ENCODE peak calls at places on chromosomes 16 and 17, in six cellular contexts. N is esophagus squamous epithelium, D is HCT116, M is Peyer's patch, A is NB4, J is IMR-90. K is an unnamed sample.

GRCh38 chr17:38564869-38565268 is 40.9 kb downstream of the SRCIN1 start:
- DNase-seq in N (no peak), D (no peak), M (no peak), A (no peak), J (no peak), K (no peak)

GRCh38 chr16:89922477-89922883 is 662 bp upstream of the TUBB3 start:
- DNase-seq in N (peak), D (peak), M (peak), A (peak), J (peak), K (peak)

GRCh38 chr17:75152971-75153853 is 1.1 kb downstream of the JPT1 start:
- DNase-seq in N (no peak), D (no peak), M (peak), A (peak), J (peak), K (peak)

GRCh38 chr17:18187816-18188761 is 4.5 kb downstream of the ALKBH5 start:
- DNase-seq in N (no peak), D (no peak), M (no peak), A (no peak), J (peak), K (peak)

GRCh38 chr16:73058221-73058615 is 10.3 kb upstream of the ZFHX3 start:
- DNase-seq in N (no peak), D (no peak), M (peak), A (peak), J (no peak), K (peak)

GRCh38 chr16:84933774-84934571 is 77.4 kb downstream of the ZDHHC7 start:
- DNase-seq in N (no peak), D (no peak), M (no peak), A (no peak), J (peak), K (no peak)

GRCh38 chr17:41404024-41404651 is 6.7 kb upstream of the KRT31 start:
- DNase-seq in N (no peak), D (peak), M (no peak), A (peak), J (peak), K (no peak)

GRCh38 chr17:57751971-57752905 is 7.1 kb upstream of the CCDC182 start:
- DNase-seq in N (no peak), D (no peak), M (peak), A (peak), J (no peak), K (peak)

GRCh38 chr17:41049110-41049509 is 2.0 kb upstream of the KRTAP2-1 start:
- DNase-seq in N (no peak), D (no peak), M (no peak), A (no peak), J (peak), K (no peak)

GRCh38 chr17:44556114-44556853 is 1.0 kb upstream of the FZD2 start:
- DNase-seq in N (no peak), D (peak), M (no peak), A (peak), J (peak), K (no peak)

GRCh38 chr17:41478240-41478639 is 2.7 kb downstream of the KRT35 start:
- DNase-seq in N (no peak), D (no peak), M (no peak), A (no peak), J (no peak), K (no peak)

GRCh38 chr16:64153718-64154117 is 968.1 kb downstream of the CDH11 start:
- DNase-seq in N (no peak), D (no peak), M (no peak), A (no peak), J (peak), K (no peak)

GRCh38 chr16:684067-684794 is at the start of gene JMJD8:
- DNase-seq in N (peak), D (peak), M (peak), A (peak), J (peak), K (peak)

GRCh38 chr17:57604771-57605733 is 140.0 kb downstream of the CCDC182 start:
- DNase-seq in N (no peak), D (no peak), M (no peak), A (peak), J (peak), K (no peak)

GRCh38 chr17:43658890-43659289 is 2.8 kb downstream of the MEOX1 start:
- DNase-seq in N (no peak), D (no peak), M (no peak), A (no peak), J (no peak), K (no peak)

GRCh38 chr17:77180503-77181330 is 39.9 kb downstream of the SEC14L1 start:
- DNase-seq in N (no peak), D (no peak), M (no peak), A (no peak), J (no peak), K (no peak)

GRCh38 chr17:38451840-38452529 is 23.7 kb downstream of the ARHGAP23 start:
- DNase-seq in N (no peak), D (no peak), M (no peak), A (peak), J (peak), K (no peak)

GRCh38 chr17:41970901-41971331 is 4.3 kb downstream of the CNP start:
- DNase-seq in N (no peak), D (no peak), M (no peak), A (no peak), J (no peak), K (no peak)

GRCh38 chr16:27314161-27314723 is 468 bp downstream of the IL4R start:
- DNase-seq in N (no peak), D (peak), M (peak), A (peak), J (peak), K (peak)

GRCh38 chr16:75108792-75109731 is 7.5 kb downstream of the LDHD start:
- DNase-seq in N (peak), D (peak), M (peak), A (peak), J (peak), K (peak)

GRCh38 chr16:49558451-49558850 is 184.8 kb downstream of the C16orf78 start:
- DNase-seq in N (no peak), D (no peak), M (no peak), A (no peak), J (no peak), K (no peak)

GRCh38 chr16:53773881-53774280 is 69.9 kb downstream of the FTO start:
- DNase-seq in N (no peak), D (no peak), M (no peak), A (peak), J (no peak), K (no peak)

GRCh38 chr17:67130768-67131167 is 86.4 kb downstream of the CACNG1 start:
- DNase-seq in N (no peak), D (no peak), M (no peak), A (no peak), J (no peak), K (no peak)

GRCh38 chr16:1674751-1675664 is 3.1 kb upstream of the JPT2 start:
- DNase-seq in N (no peak), D (no peak), M (no peak), A (no peak), J (peak), K (no peak)

GRCh38 chr16:19164285-19164684 is 3.8 kb upstream of the SYT17 start:
- DNase-seq in N (no peak), D (no peak), M (no peak), A (no peak), J (no peak), K (no peak)

GRCh38 chr17:61002316-61002736 is 324.7 kb downstream of the BCAS3 start:
- DNase-seq in N (no peak), D (peak), M (no peak), A (peak), J (peak), K (peak)

GRCh38 chr17:12995896-12996295 is 21.9 kb downstream of the ELAC2 start:
- DNase-seq in N (no peak), D (no peak), M (no peak), A (no peak), J (no peak), K (no peak)
- TF ChIP-seq POLR2A in N (no peak), D (no peak), M (no peak), A (no peak), J (no peak), K (no peak)

GRCh38 chr17:29568331-29569244 is at the start of gene TP53I13:
- DNase-seq in N (peak), D (peak), M (peak), A (peak), J (peak), K (peak)
- TF ChIP-seq POLR2A in N (peak), D (peak), M (peak), A (peak), J (peak), K (peak)

GRCh38 chr16:31187808-31188189 is 7.9 kb downstream of the FUS start:
- DNase-seq in N (no peak), D (no peak), M (no peak), A (no peak), J (no peak), K (no peak)
- TF ChIP-seq POLR2A in N (no peak), D (no peak), M (no peak), A (no peak), J (no peak), K (no peak)

GRCh38 chr16:23499801-23500200 is 10.5 kb downstream of the GGA2 start:
- DNase-seq in N (no peak), D (no peak), M (no peak), A (no peak), J (no peak), K (no peak)
- TF ChIP-seq POLR2A in N (no peak), D (no peak), M (no peak), A (no peak), J (no peak), K (no peak)

DNA sequence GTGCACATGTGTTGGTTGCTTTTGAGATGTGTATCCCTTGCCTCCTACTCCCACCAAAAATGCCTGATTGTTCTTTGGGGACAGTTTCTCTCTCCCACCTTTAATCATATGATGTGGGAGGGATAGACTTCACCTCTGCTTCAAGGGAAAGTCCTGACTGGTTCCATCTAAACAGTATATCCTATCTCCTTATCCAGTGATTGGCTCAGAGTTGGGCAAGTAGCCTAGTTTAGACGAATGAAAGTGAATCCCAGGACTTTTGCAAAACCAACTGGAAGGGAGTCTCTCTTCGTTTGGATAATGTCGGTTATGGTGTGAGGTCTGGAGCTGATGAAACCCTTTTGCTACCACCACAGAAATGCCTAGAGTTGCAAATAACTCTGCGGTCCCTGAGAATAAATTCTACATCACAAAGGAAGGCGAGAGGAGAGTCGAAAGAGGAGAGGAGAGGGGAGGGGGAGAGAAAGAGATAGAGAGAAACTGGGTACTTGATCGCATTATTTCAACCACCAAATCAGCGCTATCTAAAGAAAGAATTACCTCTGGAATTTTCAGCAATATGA is 77.1 kb upstream of the SALL1 start:
- DNase-seq in N (no peak), D (no peak), M (no peak), A (no peak), J (no peak), K (no peak)
- TF ChIP-seq POLR2A in N (no peak), D (no peak), M (no peak), A (no peak), J (no peak), K (no peak)

DNA sequence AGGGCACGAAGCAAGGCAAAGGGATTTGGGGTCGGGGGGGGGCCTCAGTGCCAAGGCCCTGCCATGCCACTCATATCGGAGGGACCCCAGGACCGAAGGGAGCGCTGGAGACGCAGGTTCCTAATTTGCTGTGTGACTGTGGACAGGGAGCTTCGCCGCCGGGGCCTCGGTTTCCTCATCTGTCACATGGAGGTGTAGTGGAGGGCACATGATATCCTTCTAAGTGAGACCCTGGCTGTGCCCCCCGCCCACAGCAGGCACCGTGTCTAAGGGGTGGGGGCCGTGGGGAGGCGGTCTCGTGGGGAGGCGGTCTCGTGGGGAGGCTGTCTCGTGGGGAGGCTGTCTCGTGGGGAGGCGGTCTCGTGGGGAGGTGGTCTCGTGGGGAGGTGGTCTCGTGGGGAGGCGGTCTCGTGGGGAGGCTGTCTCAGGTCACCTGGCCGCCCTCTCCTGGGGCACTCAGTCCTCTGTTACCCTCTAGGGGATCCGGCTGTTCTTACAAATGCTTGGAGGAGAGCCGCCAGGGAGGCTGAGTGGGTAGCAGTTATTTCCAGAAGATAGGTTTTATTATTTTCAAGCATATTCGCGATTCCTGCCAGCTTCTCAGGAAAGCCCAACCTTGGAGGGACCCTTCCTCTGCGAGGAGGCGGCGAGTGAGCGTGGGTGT is 205.0 kb downstream of the NTN1 start:
- DNase-seq in N (no peak), D (no peak), M (no peak), A (no peak), J (no peak), K (no peak)
- TF ChIP-seq POLR2A in N (no peak), D (no peak), M (no peak), A (no peak), J (no peak), K (no peak)

K was measured in erythroblast.